ENCODE peak calls at places on chromosomes 7 and 10, in eight cellular contexts. C, B, V, Y, I, H, A and N are unnamed samples.

GRCh38 chr7:50614721-50615518 is 49.7 kb upstream of the DDC start:
- DNase-seq in V (no peak), Y (no peak), A (no peak), I (no peak), H (no peak), B (peak), C (no peak), N (no peak)

GRCh38 chr7:42911482-42912447 is at the start of gene C7orf25:
- DNase-seq in B (peak), Y (peak), A (peak), H (peak), I (no peak), C (peak), V (peak), N (peak)

GRCh38 chr7:79272066-79272669 is 181.3 kb downstream of the MAGI2 start:
- DNase-seq in H (peak), C (no peak), B (peak), A (no peak), Y (peak), V (no peak), I (no peak), N (peak)

GRCh38 chr10:48390005-48390871 is 83.8 kb downstream of the MAPK8 start:
- DNase-seq in I (no peak), H (no peak), A (no peak), C (no peak), Y (no peak), V (no peak), B (no peak), N (no peak)

GRCh38 chr10:46094197-46094500 is 48.1 kb upstream of the MSMB start:
- DNase-seq in Y (no peak), C (no peak), V (no peak), A (no peak), B (no peak), H (no peak), I (no peak), N (no peak)

GRCh38 chr7:123727071-123727837 is 21.5 kb downstream of the WASL start:
- DNase-seq in I (peak), H (no peak), Y (no peak), C (no peak), V (no peak), B (no peak), A (no peak), N (peak)

GRCh38 chr10:88800152-88801125 is 2.1 kb upstream of the LIPM start:
- DNase-seq in I (peak), V (no peak), Y (peak), B (no peak), A (no peak), H (no peak), C (no peak), N (no peak)

GRCh38 chr10:69801094-69801433 is 642 bp upstream of the COL13A1 start:
- DNase-seq in Y (peak), I (no peak), B (peak), V (peak), C (no peak), A (peak), H (no peak), N (peak)

GRCh38 chr7:111914287-111914686 is 291.9 kb downstream of the DOCK4 start:
- DNase-seq in A (no peak), C (no peak), H (no peak), Y (no peak), I (no peak), B (no peak), V (no peak), N (no peak)

GRCh38 chr10:30550967-30551815 is 78.4 kb downstream of the LYZL2 start:
- DNase-seq in C (no peak), A (no peak), I (no peak), V (no peak), H (no peak), Y (no peak), B (no peak), N (no peak)

GRCh38 chr10:43857206-43857952 is 208.7 kb upstream of the ZNF32 start:
- DNase-seq in H (no peak), B (no peak), A (no peak), V (no peak), I (peak), C (no peak), Y (no peak), N (peak)

GRCh38 chr7:74672343-74672915 is 14.9 kb downstream of the GTF2I start:
- DNase-seq in I (no peak), V (no peak), Y (no peak), H (no peak), A (no peak), B (no peak), C (no peak), N (no peak)

GRCh38 chr10:124077216-124077615 is 16.2 kb downstream of the CHST15 start:
- DNase-seq in H (no peak), V (no peak), A (no peak), I (no peak), Y (no peak), C (no peak), B (no peak), N (no peak)

GRCh38 chr7:84637568-84638338 is 443.2 kb upstream of the SEMA3A start:
- DNase-seq in H (no peak), V (no peak), A (no peak), I (peak), B (no peak), C (no peak), Y (peak), N (peak)

GRCh38 chr7:150410680-150411346 is 31.7 kb downstream of the ZNF775 start:
- DNase-seq in H (no peak), V (no peak), A (no peak), B (no peak), Y (no peak), I (no peak), C (no peak), N (no peak)

GRCh38 chr7:45000096-45001032 is at the start of gene CCM2:
- DNase-seq in V (no peak), B (peak), I (no peak), A (peak), Y (no peak), C (peak), H (no peak), N (no peak)

GRCh38 chr7:134546903-134547737 is 1.8 kb upstream of the AKR1B15 start:
- DNase-seq in Y (no peak), B (no peak), C (peak), A (peak), V (peak), H (no peak), I (no peak), N (peak)

GRCh38 chr7:151592868-151593486 is 73.3 kb upstream of the RHEB start:
- DNase-seq in Y (peak), C (no peak), V (no peak), H (no peak), A (no peak), I (peak), B (no peak), N (peak)

GRCh38 chr7:36904802-36905201 is 180.5 kb upstream of the AOAH start:
- DNase-seq in Y (no peak), I (no peak), A (no peak), V (no peak), H (no peak), B (no peak), C (no peak), N (no peak)

GRCh38 chr10:119029613-119030420 is at the start of gene NANOS1:
- DNase-seq in Y (no peak), B (no peak), H (no peak), V (peak), I (no peak), A (peak), C (no peak), N (no peak)

GRCh38 chr7:32048970-32049369 is 21.2 kb downstream of the PDE1C start:
- DNase-seq in I (no peak), V (no peak), Y (no peak), A (no peak), B (peak), C (no peak), H (no peak), N (no peak)

GRCh38 chr7:84022686-84023308 is 171.8 kb downstream of the SEMA3A start:
- DNase-seq in I (no peak), A (no peak), B (no peak), H (no peak), C (no peak), Y (no peak), V (no peak), N (no peak)

GRCh38 chr10:103812431-103812830 is 42.9 kb downstream of the SH3PXD2A start:
- DNase-seq in C (no peak), H (no peak), B (no peak), V (no peak), I (no peak), A (no peak), Y (no peak), N (no peak)

GRCh38 chr10:54947605-54948004 is 146.6 kb upstream of the PCDH15 start:
- DNase-seq in V (no peak), I (no peak), H (no peak), B (no peak), A (no peak), Y (no peak), C (no peak), N (no peak)

GRCh38 chr10:17375936-17376584 is 78.3 kb downstream of the ST8SIA6 start:
- DNase-seq in Y (no peak), H (no peak), B (peak), I (no peak), A (no peak), C (no peak), V (peak), N (no peak)

GRCh38 chr7:100882769-100883526 is 6.6 kb downstream of the UFSP1 start:
- DNase-seq in A (no peak), C (no peak), I (no peak), B (no peak), H (no peak), Y (no peak), V (no peak), N (no peak)

GRCh38 chr7:816751-817671 is 15.3 kb upstream of the SUN1 start:
- DNase-seq in I (no peak), Y (peak), A (no peak), B (peak), C (no peak), H (no peak), V (no peak), N (no peak)

GRCh38 chr10:49161411-49161997 is 26.7 kb downstream of the TMEM273 start:
- DNase-seq in C (no peak), B (no peak), Y (no peak), H (no peak), I (no peak), V (peak), A (no peak), N (peak)

GRCh38 chr10:101467286-101467770 is 113.4 kb downstream of the BTRC start:
- DNase-seq in V (peak), C (peak), A (no peak), B (peak), H (peak), Y (peak), I (peak), N (peak)

GRCh38 chr7:148515728-148516715 is 74.5 kb upstream of the C7orf33 start:
- DNase-seq in A (no peak), B (no peak), H (no peak), V (no peak), C (no peak), Y (no peak), I (no peak), N (no peak)

GRCh38 chr7:148524479-148525173 is 65.9 kb upstream of the C7orf33 start:
- DNase-seq in I (no peak), B (no peak), C (no peak), H (no peak), Y (no peak), V (no peak), A (no peak), N (no peak)

GRCh38 chr7:148523550-148523949 is 67.0 kb upstream of the C7orf33 start:
- DNase-seq in B (no peak), I (no peak), H (no peak), A (no peak), V (no peak), C (no peak), Y (no peak), N (no peak)

DNA sequence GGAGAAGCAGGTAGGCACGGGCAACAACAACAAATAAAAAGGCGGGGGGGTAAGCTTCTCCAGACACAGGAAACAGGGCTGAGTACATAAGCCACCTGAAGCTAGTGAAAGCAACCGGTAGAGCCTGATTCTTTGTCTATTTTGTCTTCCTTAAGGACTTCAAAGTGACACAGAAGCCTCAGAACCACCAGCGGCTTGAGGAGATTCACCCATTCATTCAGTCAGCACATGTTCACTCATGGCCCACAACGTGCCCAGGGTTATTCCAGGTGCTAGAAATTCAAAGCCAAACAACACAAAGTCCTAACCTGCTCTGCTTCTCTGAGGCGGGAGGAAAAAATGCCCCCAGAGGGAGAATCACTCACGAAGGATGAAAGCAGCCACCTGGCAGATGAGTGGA is 69.3 kb upstream of the C7orf33 start:
- DNase-seq in Y (no peak), I (no peak), V (no peak), A (no peak), C (no peak), H (no peak), B (no peak), N (no peak)
- TF ChIP-seq CTCF in Y (no peak), I (no peak), V (no peak), A (no peak), C (no peak), H (no peak), B (no peak), N (no peak)

GRCh38 chr7:90225601-90226000 is 14.1 kb downstream of the STEAP2 start:
- DNase-seq in V (no peak), B (no peak), I (no peak), C (no peak), H (no peak), A (no peak), Y (no peak), N (no peak)
- TF ChIP-seq CTCF in V (no peak), B (no peak), I (no peak), C (no peak), H (no peak), A (no peak), Y (no peak), N (no peak)

GRCh38 chr10:125727436-125727835 is 7.9 kb downstream of the EDRF1 start:
- DNase-seq in H (no peak), V (no peak), A (no peak), I (no peak), Y (no peak), B (no peak), C (no peak), N (no peak)

GRCh38 chr10:125722811-125723210 is 3.3 kb downstream of the EDRF1 start:
- DNase-seq in I (no peak), Y (no peak), V (no peak), H (no peak), B (no peak), A (no peak), C (no peak), N (no peak)

GRCh38 chr10:125721035-125721434 is 1.5 kb downstream of the EDRF1 start:
- DNase-seq in I (no peak), H (peak), V (no peak), C (no peak), Y (no peak), B (peak), A (no peak), N (no peak)

GRCh38 chr10:125726914-125727313 is 7.4 kb downstream of the EDRF1 start:
- DNase-seq in A (no peak), I (no peak), V (no peak), B (no peak), H (no peak), C (no peak), Y (no peak), N (no peak)
- TF ChIP-seq CTCF in A (no peak), I (no peak), V (no peak), B (no peak), H (no peak), C (no peak), Y (no peak), N (no peak)

DNA sequence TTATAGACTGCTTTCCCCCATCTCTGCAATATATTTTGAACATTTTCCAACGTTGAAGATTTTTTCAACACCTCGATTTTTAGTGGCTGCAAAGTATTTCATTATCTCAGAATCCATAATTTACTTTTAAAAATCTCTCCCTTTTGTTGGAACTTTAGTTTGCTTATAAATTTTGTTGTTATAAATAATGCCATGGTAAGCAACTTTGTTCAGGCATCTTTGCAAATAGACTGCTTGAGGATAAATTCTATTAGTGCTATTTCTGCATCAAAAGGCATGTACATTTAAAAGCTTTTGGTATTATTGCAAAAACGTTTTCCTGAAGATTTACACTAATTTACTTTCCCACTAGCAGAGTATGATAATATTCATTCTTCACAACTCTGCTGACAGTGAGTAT is 79.4 kb downstream of the TMEM178B start:
- DNase-seq in B (no peak), H (no peak), I (no peak), A (no peak), V (no peak), C (no peak), Y (no peak), N (no peak)
- TF ChIP-seq CTCF in B (no peak), H (no peak), I (no peak), A (no peak), V (no peak), C (no peak), Y (no peak), N (no peak)